ENCODE peak calls at places on chromosome 14, in nine cellular contexts. Y, T, P, L, M, R, U, A and E are unnamed samples.

GRCh38 chr14:103527408-103528157 is 1.4 kb upstream of the TRMT61A start:
- DNase-seq in Y (no peak), T (no peak), P (no peak), L (no peak), M (peak; percentile 38), R (peak; percentile 53), U (no peak), A (peak; percentile 18), E (no peak)

GRCh38 chr14:22556021-22556989 is 32.7 kb downstream of the DAD1 start:
- DNase-seq in Y (peak; percentile 94), T (no peak), P (no peak), L (peak; percentile 100), M (peak; percentile 72), R (peak; percentile 62), U (peak; percentile 96), A (no peak), E (no peak)

GRCh38 chr14:94844593-94844992 is 74.7 kb upstream of the GSC start:
- DNase-seq in Y (no peak), T (no peak), P (no peak), L (no peak), M (no peak), R (no peak), U (no peak), A (no peak), E (no peak)

GRCh38 chr14:80310950-80311349 is 99.6 kb upstream of the DIO2 start:
- DNase-seq in Y (peak; percentile 63), T (no peak), P (no peak), L (no peak), M (peak; percentile 58), R (peak; percentile 18), U (no peak), A (no peak), E (no peak)

GRCh38 chr14:95993768-95994592 is 45.2 kb upstream of the C14orf132 start:
- DNase-seq in Y (peak; percentile 53), T (no peak), P (peak; percentile 5), L (peak; percentile 27), M (peak; percentile 66), R (peak; percentile 44), U (no peak), A (peak; percentile 72), E (no peak)

GRCh38 chr14:49621114-49621881 is 699 bp downstream of the MGAT2 start:
- DNase-seq in Y (no peak), T (no peak), P (no peak), L (no peak), M (peak; percentile 63), R (peak; percentile 68), U (no peak), A (peak; percentile 42), E (no peak)

GRCh38 chr14:95662376-95663186 is 23.6 kb upstream of the TCL1B start:
- DNase-seq in Y (no peak), T (no peak), P (no peak), L (no peak), M (no peak), R (peak; percentile 2), U (no peak), A (no peak), E (no peak)

GRCh38 chr14:103562135-103562384 is 397 bp downstream of the BAG5 start:
- DNase-seq in Y (no peak), T (no peak), P (no peak), L (no peak), M (no peak), R (no peak), U (no peak), A (no peak), E (no peak)

GRCh38 chr14:91113829-91114078 is at the start of gene DGLUCY:
- DNase-seq in Y (no peak), T (peak; percentile 34), P (no peak), L (no peak), M (peak; percentile 80), R (peak; percentile 67), U (no peak), A (peak; percentile 60), E (no peak)

GRCh38 chr14:37232907-37233481 is 35.3 kb downstream of the MIPOL1 start:
- DNase-seq in Y (peak; percentile 66), T (no peak), P (no peak), L (no peak), M (peak; percentile 52), R (peak; percentile 70), U (no peak), A (peak; percentile 34), E (no peak)

GRCh38 chr14:36229262-36229661 is 52.7 kb upstream of the PTCSC3 start:
- DNase-seq in Y (no peak), T (no peak), P (no peak), L (no peak), M (no peak), R (no peak), U (no peak), A (no peak), E (no peak)

GRCh38 chr14:89911018-89911919 is 43.3 kb downstream of the EFCAB11 start:
- DNase-seq in Y (peak; percentile 86), T (no peak), P (peak; percentile 62), L (no peak), M (peak; percentile 88), R (peak; percentile 87), U (no peak), A (no peak), E (peak; percentile 69)

GRCh38 chr14:99273724-99274345 is 1.8 kb upstream of the BCL11B start:
- DNase-seq in Y (no peak), T (no peak), P (no peak), L (peak; percentile 22), M (no peak), R (no peak), U (no peak), A (no peak), E (no peak)

GRCh38 chr14:23950411-23951135 is 3.0 kb upstream of the DHRS4 start:
- DNase-seq in Y (no peak), T (no peak), P (no peak), L (no peak), M (no peak), R (no peak), U (no peak), A (no peak), E (no peak)

GRCh38 chr14:20720741-20721140 is 24.9 kb upstream of the EDDM3A start:
- DNase-seq in Y (no peak), T (no peak), P (no peak), L (no peak), M (no peak), R (no peak), U (no peak), A (no peak), E (no peak)

GRCh38 chr14:84323963-84324362 is 1206.0 kb upstream of the FLRT2 start:
- DNase-seq in Y (no peak), T (no peak), P (no peak), L (no peak), M (no peak), R (no peak), U (no peak), A (no peak), E (no peak)

GRCh38 chr14:24908592-24909236 is 141.2 kb downstream of the STXBP6 start:
- DNase-seq in Y (no peak), T (no peak), P (no peak), L (no peak), M (no peak), R (no peak), U (no peak), A (no peak), E (no peak)

GRCh38 chr14:100691395-100692025 is 35.2 kb upstream of the DLK1 start:
- DNase-seq in Y (no peak), T (no peak), P (no peak), L (no peak), M (no peak), R (no peak), U (no peak), A (peak; percentile 63), E (no peak)

GRCh38 chr14:50303744-50304471 is 8.1 kb downstream of the L2HGDH start:
- DNase-seq in Y (no peak), T (no peak), P (no peak), L (no peak), M (no peak), R (peak; percentile 48), U (no peak), A (no peak), E (no peak)

GRCh38 chr14:51302319-51303030 is 62.4 kb downstream of the TMX1 start:
- DNase-seq in Y (peak; percentile 29), T (no peak), P (no peak), L (no peak), M (peak; percentile 63), R (peak; percentile 55), U (no peak), A (no peak), E (no peak)

GRCh38 chr14:99862111-99862510 is 68.9 kb downstream of the EML1 start:
- DNase-seq in Y (peak; percentile 36), T (no peak), P (no peak), L (no peak), M (peak; percentile 63), R (no peak), U (no peak), A (no peak), E (no peak)

GRCh38 chr14:21096438-21096837 is 2.0 kb downstream of the ZNF219 start:
- DNase-seq in Y (no peak), T (no peak), P (no peak), L (no peak), M (no peak), R (no peak), U (no peak), A (no peak), E (no peak)

GRCh38 chr14:60648934-60649814 is at the start of gene SIX1:
- DNase-seq in Y (peak; percentile 95), T (peak; percentile 53), P (no peak), L (no peak), M (peak; percentile 94), R (peak; percentile 92), U (no peak), A (peak; percentile 82), E (peak; percentile 34)

GRCh38 chr14:59254146-59254910 is 65.9 kb downstream of the DAAM1 start:
- DNase-seq in Y (peak; percentile 97), T (no peak), P (no peak), L (no peak), M (peak; percentile 98), R (peak; percentile 98), U (no peak), A (no peak), E (no peak)

GRCh38 chr14:82122678-82123077 is 589.0 kb upstream of the SEL1L start:
- DNase-seq in Y (no peak), T (no peak), P (no peak), L (no peak), M (no peak), R (no peak), U (no peak), A (no peak), E (no peak)

GRCh38 chr14:93994919-93995682 is 2.0 kb upstream of the CCDC197 start:
- DNase-seq in Y (peak; percentile 72), T (no peak), P (no peak), L (no peak), M (peak; percentile 69), R (peak; percentile 86), U (no peak), A (no peak), E (peak; percentile 60)

GRCh38 chr14:104293851-104294627 is 155.7 kb downstream of the KIF26A start:
- DNase-seq in Y (no peak), T (peak; percentile 9), P (no peak), L (no peak), M (no peak), R (no peak), U (no peak), A (no peak), E (no peak)

GRCh38 chr14:51070732-51071131 is 24.2 kb downstream of the TRIM9 start:
- DNase-seq in Y (no peak), T (no peak), P (no peak), L (no peak), M (peak; percentile 42), R (peak; percentile 9), U (no peak), A (no peak), E (no peak)

GRCh38 chr14:36316131-36316530 is 4.3 kb downstream of the MBIP start:
- DNase-seq in Y (no peak), T (no peak), P (no peak), L (no peak), M (no peak), R (no peak), U (no peak), A (peak; percentile 32), E (no peak)

GRCh38 chr14:53979747-53980642 is 23.4 kb upstream of the BMP4 start:
- DNase-seq in Y (peak; percentile 77), T (no peak), P (no peak), L (no peak), M (peak; percentile 91), R (peak; percentile 78), U (no peak), A (no peak), E (peak; percentile 79)

GRCh38 chr14:60756847-60757246 is 22.3 kb downstream of the MNAT1 start:
- DNase-seq in Y (peak; percentile 35), T (no peak), P (no peak), L (no peak), M (peak; percentile 31), R (peak; percentile 27), U (no peak), A (no peak), E (no peak)